ENCODE peak calls at places on chromosomes 4 and X, in eight cellular contexts. U, I, M, V, P, N, S and K are unnamed samples.

GRCh38 chr4:177313263-177313662 is 3.6 kb downstream of the NEIL3 start:
- DNase-seq in S (no peak), M (no peak), P (no peak), N (peak; percentile 26), V (peak; percentile 33), I (no peak), U (peak; percentile 49), K (no peak)

GRCh38 chr4:3324093-3324815 is 31.4 kb downstream of the RGS12 start:
- DNase-seq in M (no peak), U (no peak), N (no peak), V (no peak), S (no peak), I (peak; percentile 35), P (no peak), K (no peak)

GRCh38 chr4:41125558-41126311 is 88.6 kb downstream of the APBB2 start:
- DNase-seq in S (no peak), V (no peak), I (no peak), U (peak; percentile 54), M (no peak), P (no peak), N (no peak), K (no peak)

GRCh38 chr4:4642201-4643025 is 100.6 kb upstream of the STX18 start:
- DNase-seq in I (no peak), V (no peak), M (no peak), U (no peak), N (no peak), S (no peak), P (no peak), K (no peak)

GRCh38 chr4:8297141-8297601 is 27.6 kb downstream of the HTRA3 start:
- DNase-seq in M (no peak), U (no peak), N (no peak), P (no peak), S (no peak), I (peak; percentile 31), V (no peak), K (no peak)

GRCh38 chr4:184756399-184756798 is 22.5 kb upstream of the CENPU start:
- DNase-seq in M (no peak), V (peak; percentile 87), S (peak; percentile 48), U (peak; percentile 91), P (no peak), I (no peak), N (peak; percentile 70), K (no peak)

GRCh38 chr4:113476800-113477199 is 284.7 kb downstream of the CAMK2D start:
- DNase-seq in I (no peak), S (no peak), V (no peak), M (no peak), P (no peak), N (no peak), U (no peak), K (no peak)

GRCh38 chr4:62670509-62670908 is 1470.4 kb downstream of the ADGRL3 start:
- DNase-seq in N (no peak), P (peak; percentile 38), U (peak; percentile 48), S (no peak), V (no peak), M (no peak), I (no peak), K (no peak)

GRCh38 chr4:161936625-161937133 is 227.1 kb downstream of the FSTL5 start:
- DNase-seq in V (no peak), S (no peak), I (no peak), U (peak; percentile 92), N (no peak), M (no peak), P (no peak), K (no peak)

GRCh38 chr4:94416981-94417380 is 34.8 kb upstream of the PDLIM5 start:
- DNase-seq in N (no peak), U (no peak), P (no peak), S (no peak), I (no peak), M (no peak), V (no peak), K (no peak)

GRCh38 chrX:40012800-40013682 is 84.7 kb downstream of the BCOR start:
- DNase-seq in I (peak; percentile 81), V (peak; percentile 59), P (peak; percentile 75), N (peak; percentile 61), M (no peak), S (peak; percentile 31), U (peak; percentile 64), K (peak; percentile 43)

GRCh38 chr4:151114338-151114737 is 14.9 kb downstream of the RPS3A start:
- DNase-seq in I (no peak), V (no peak), P (no peak), M (no peak), S (no peak), U (no peak), N (no peak), K (no peak)

GRCh38 chrX:48695524-48695875 is 1.0 kb upstream of the SUV39H1 start:
- DNase-seq in P (no peak), M (no peak), S (no peak), V (no peak), U (peak; percentile 24), N (no peak), I (no peak), K (no peak)

GRCh38 chrX:153922932-153923857 is 2.9 kb downstream of the ARHGAP4 start:
- DNase-seq in P (peak; percentile 78), M (peak; percentile 69), N (peak; percentile 18), I (peak; percentile 90), U (peak; percentile 70), V (no peak), S (no peak), K (no peak)

GRCh38 chr4:38869511-38869910 is 1.9 kb downstream of the FAM114A1 start:
- DNase-seq in V (no peak), M (no peak), I (no peak), N (no peak), S (no peak), P (no peak), U (no peak), K (no peak)

GRCh38 chr4:165207016-165207430 is 338 bp upstream of the KLHL2 start:
- DNase-seq in V (peak; percentile 61), M (peak; percentile 63), S (no peak), U (peak; percentile 41), N (no peak), I (no peak), P (peak; percentile 9), K (peak; percentile 59)

GRCh38 chr4:187996502-187997177 is 1.1 kb downstream of the ZFP42 start:
- DNase-seq in I (no peak), V (no peak), P (no peak), S (no peak), N (no peak), M (no peak), U (no peak), K (no peak)

GRCh38 chr4:101229116-101229515 is 118.2 kb downstream of the PPP3CA start:
- DNase-seq in N (no peak), U (peak; percentile 84), P (no peak), V (peak; percentile 64), I (no peak), M (no peak), S (peak; percentile 16), K (no peak)

GRCh38 chr4:8771258-8771590 is 100.4 kb downstream of the HMX1 start:
- DNase-seq in U (no peak), V (no peak), I (peak; percentile 31), S (no peak), P (no peak), N (no peak), M (no peak), K (no peak)

GRCh38 chrX:102723456-102723855 is 2.9 kb downstream of the GPRASP3 start:
- DNase-seq in I (no peak), P (no peak), N (no peak), M (no peak), S (no peak), U (no peak), V (no peak), K (no peak)

GRCh38 chr4:159446266-159446976 is 343.5 kb downstream of the RAPGEF2 start:
- DNase-seq in I (peak; percentile 42), M (peak; percentile 82), V (peak; percentile 82), U (peak; percentile 90), P (peak; percentile 59), S (peak; percentile 54), N (peak; percentile 63), K (peak; percentile 83)

GRCh38 chr4:65580551-65580950 is 89.7 kb downstream of the EPHA5 start:
- DNase-seq in P (no peak), I (no peak), N (no peak), U (peak; percentile 46), V (peak; percentile 40), M (no peak), S (peak; percentile 5), K (no peak)

GRCh38 chrX:53563324-53563723 is 123.2 kb downstream of the HUWE1 start:
- DNase-seq in N (no peak), I (no peak), U (no peak), S (no peak), V (no peak), M (no peak), P (no peak), K (no peak)

GRCh38 chr4:15197005-15197404 is 194.7 kb downstream of the CPEB2 start:
- DNase-seq in V (peak; percentile 9), M (peak; percentile 14), P (peak; percentile 10), S (no peak), U (peak; percentile 85), N (no peak), I (no peak), K (peak; percentile 9)

GRCh38 chr4:102625232-102625930 is 124.2 kb downstream of the NFKB1 start:
- DNase-seq in U (peak; percentile 81), N (peak; percentile 50), V (peak; percentile 79), M (peak; percentile 59), I (peak; percentile 62), S (peak; percentile 27), P (no peak), K (peak; percentile 58)

GRCh38 chr4:147511005-147511660 is 30.2 kb downstream of the EDNRA start:
- DNase-seq in S (no peak), U (no peak), V (no peak), N (no peak), M (no peak), I (no peak), P (no peak), K (no peak)

GRCh38 chr4:140260227-140260626 is 106.2 kb upstream of the MAML3 start:
- DNase-seq in S (peak; percentile 68), P (no peak), M (no peak), V (no peak), I (no peak), U (peak; percentile 92), N (peak; percentile 47), K (no peak)

GRCh38 chr4:185833055-185833598 is 21.1 kb upstream of the SORBS2 start:
- DNase-seq in P (no peak), V (no peak), I (no peak), N (no peak), U (peak; percentile 60), S (no peak), M (no peak), K (no peak)

GRCh38 chrX:46627700-46628405 is 54.3 kb downstream of the CHST7 start:
- DNase-seq in I (peak; percentile 48), M (no peak), U (no peak), P (no peak), S (no peak), V (no peak), N (no peak), K (no peak)

GRCh38 chr4:123878976-123879375 is 482.4 kb downstream of the SPRY1 start:
- DNase-seq in N (no peak), I (no peak), V (no peak), M (no peak), S (no peak), P (no peak), U (no peak), K (no peak)

GRCh38 chr4:157996061-157996460 is 176.8 kb downstream of the GASK1B start:
- DNase-seq in V (no peak), S (no peak), U (peak; percentile 33), N (no peak), M (no peak), I (no peak), P (no peak), K (no peak)

GRCh38 chr4:88533937-88534750 is 10.6 kb upstream of the PYURF start:
- DNase-seq in V (no peak), S (peak; percentile 85), U (peak; percentile 61), I (no peak), N (no peak), P (no peak), M (no peak), K (no peak)

GRCh38 chrX:15816453-15816838 is 26.2 kb downstream of the ZRSR2 start:
- DNase-seq in M (no peak), P (no peak), S (no peak), V (no peak), U (no peak), N (no peak), I (no peak), K (no peak)

GRCh38 chr4:107018336-107018735 is 17.8 kb downstream of the DKK2 start:
- DNase-seq in N (no peak), P (no peak), M (no peak), S (no peak), V (no peak), U (no peak), I (no peak), K (no peak)